ENCODE peak calls at places on chromosomes 11 and 22, in nine cellular contexts. One of them, this sample, is unnamed. For H3K36me3, the result is how much of the 10 kb centered on the place peaks cover.

GRCh38 chr11:34339149-34340064 is 18.4 kb downstream of the ABTB2 start:
- DNase-seq in aorta: no peak
- DNase-seq in CD8-positive, alpha-beta T cell: no peak
- DNase-seq in mammary epithelial cell: no peak
- DNase-seq in PC-3: peak
- DNase-seq in neural progenitor cell: no peak
- DNase-seq in ascending aorta: no peak
- DNase-seq in lung: no peak
- DNase-seq in sigmoid colon: no peak
- DNase-seq in this sample: no peak

GRCh38 chr22:17117890-17118289 is 3.3 kb downstream of the TMEM121B start:
- DNase-seq in mammary epithelial cell: no peak
- DNase-seq in ascending aorta: no peak
- DNase-seq in aorta: peak
- DNase-seq in sigmoid colon: no peak
- DNase-seq in lung: no peak
- DNase-seq in neural progenitor cell: no peak
- DNase-seq in CD8-positive, alpha-beta T cell: no peak
- DNase-seq in PC-3: no peak
- DNase-seq in this sample: no peak

GRCh38 chr11:73469401-73469800 is 93.2 kb downstream of the RELT start:
- DNase-seq in ascending aorta: no peak
- DNase-seq in mammary epithelial cell: no peak
- DNase-seq in PC-3: no peak
- DNase-seq in sigmoid colon: no peak
- DNase-seq in aorta: no peak
- DNase-seq in lung: no peak
- DNase-seq in neural progenitor cell: no peak
- DNase-seq in CD8-positive, alpha-beta T cell: no peak
- DNase-seq in this sample: no peak

GRCh38 chr11:27471067-27471587 is 1.5 kb downstream of the LGR4 start:
- DNase-seq in sigmoid colon: no peak
- DNase-seq in ascending aorta: no peak
- DNase-seq in mammary epithelial cell: peak
- DNase-seq in CD8-positive, alpha-beta T cell: no peak
- DNase-seq in neural progenitor cell: peak
- DNase-seq in lung: no peak
- DNase-seq in PC-3: peak
- DNase-seq in aorta: no peak
- DNase-seq in this sample: no peak

GRCh38 chr11:235180-235997 is 753 bp downstream of the SIRT3 start:
- DNase-seq in lung: no peak
- DNase-seq in sigmoid colon: peak
- DNase-seq in neural progenitor cell: no peak
- DNase-seq in mammary epithelial cell: no peak
- DNase-seq in CD8-positive, alpha-beta T cell: no peak
- DNase-seq in PC-3: no peak
- DNase-seq in aorta: peak
- DNase-seq in ascending aorta: no peak
- DNase-seq in this sample: no peak

GRCh38 chr11:697028-697491 is 1.4 kb downstream of the TMEM80 start:
- DNase-seq in CD8-positive, alpha-beta T cell: no peak
- DNase-seq in sigmoid colon: no peak
- DNase-seq in ascending aorta: no peak
- DNase-seq in PC-3: peak
- DNase-seq in neural progenitor cell: no peak
- DNase-seq in mammary epithelial cell: peak
- DNase-seq in lung: no peak
- DNase-seq in aorta: no peak
- DNase-seq in this sample: peak

GRCh38 chr11:99234534-99234933 is 213.8 kb downstream of the CNTN5 start:
- DNase-seq in CD8-positive, alpha-beta T cell: no peak
- DNase-seq in sigmoid colon: no peak
- DNase-seq in mammary epithelial cell: no peak
- DNase-seq in ascending aorta: no peak
- DNase-seq in aorta: no peak
- DNase-seq in lung: no peak
- DNase-seq in neural progenitor cell: no peak
- DNase-seq in PC-3: no peak
- DNase-seq in this sample: no peak

GRCh38 chr11:117941163-117941707 is 12.0 kb upstream of the TMPRSS13 start:
- DNase-seq in mammary epithelial cell: peak
- DNase-seq in PC-3: peak
- DNase-seq in lung: peak
- DNase-seq in CD8-positive, alpha-beta T cell: no peak
- DNase-seq in ascending aorta: no peak
- DNase-seq in aorta: peak
- DNase-seq in sigmoid colon: no peak
- DNase-seq in neural progenitor cell: no peak
- DNase-seq in this sample: no peak

GRCh38 chr22:39529487-39529851 is 3.1 kb downstream of the RPS19BP1 start:
- DNase-seq in PC-3: no peak
- DNase-seq in neural progenitor cell: no peak
- DNase-seq in ascending aorta: no peak
- DNase-seq in mammary epithelial cell: no peak
- DNase-seq in lung: no peak
- DNase-seq in CD8-positive, alpha-beta T cell: no peak
- DNase-seq in aorta: no peak
- DNase-seq in sigmoid colon: no peak
- DNase-seq in this sample: no peak

GRCh38 chr11:119340335-119341221 is at the start of gene C1QTNF5:
- DNase-seq in ascending aorta: peak
- DNase-seq in neural progenitor cell: peak
- DNase-seq in CD8-positive, alpha-beta T cell: no peak
- DNase-seq in PC-3: no peak
- DNase-seq in lung: peak
- DNase-seq in mammary epithelial cell: no peak
- DNase-seq in aorta: peak
- DNase-seq in sigmoid colon: peak
- DNase-seq in this sample: no peak

GRCh38 chr11:127640822-127641485 is 640.4 kb upstream of the KIRREL3 start:
- DNase-seq in PC-3: peak
- DNase-seq in lung: no peak
- DNase-seq in CD8-positive, alpha-beta T cell: no peak
- DNase-seq in ascending aorta: no peak
- DNase-seq in aorta: no peak
- DNase-seq in mammary epithelial cell: peak
- DNase-seq in neural progenitor cell: no peak
- DNase-seq in sigmoid colon: no peak
- DNase-seq in this sample: no peak

GRCh38 chr11:112529071-112529470 is 268.4 kb upstream of the PLET1 start:
- DNase-seq in aorta: no peak
- DNase-seq in CD8-positive, alpha-beta T cell: no peak
- DNase-seq in PC-3: no peak
- DNase-seq in ascending aorta: no peak
- DNase-seq in sigmoid colon: no peak
- DNase-seq in mammary epithelial cell: no peak
- DNase-seq in lung: no peak
- DNase-seq in neural progenitor cell: no peak
- DNase-seq in this sample: no peak

GRCh38 chr22:28112548-28113043 is 193.5 kb upstream of the PITPNB start:
- DNase-seq in CD8-positive, alpha-beta T cell: no peak
- DNase-seq in lung: peak
- DNase-seq in sigmoid colon: peak
- DNase-seq in mammary epithelial cell: no peak
- DNase-seq in neural progenitor cell: peak
- DNase-seq in ascending aorta: no peak
- DNase-seq in PC-3: peak
- DNase-seq in aorta: no peak
- DNase-seq in this sample: peak

GRCh38 chr11:120835601-120836228 is 188.2 kb upstream of the TBCEL start:
- DNase-seq in sigmoid colon: no peak
- DNase-seq in PC-3: peak
- DNase-seq in CD8-positive, alpha-beta T cell: no peak
- DNase-seq in neural progenitor cell: no peak
- DNase-seq in mammary epithelial cell: no peak
- DNase-seq in ascending aorta: no peak
- DNase-seq in lung: no peak
- DNase-seq in aorta: no peak
- DNase-seq in this sample: no peak

GRCh38 chr11:65077466-65077865 is 6.4 kb downstream of the CDCA5 start:
- DNase-seq in neural progenitor cell: no peak
- DNase-seq in aorta: no peak
- DNase-seq in sigmoid colon: no peak
- DNase-seq in PC-3: peak
- DNase-seq in lung: no peak
- DNase-seq in mammary epithelial cell: no peak
- DNase-seq in CD8-positive, alpha-beta T cell: no peak
- DNase-seq in ascending aorta: no peak
- DNase-seq in this sample: no peak

GRCh38 chr11:45145421-45146071 is 893 bp upstream of the PRDM11 start:
- DNase-seq in neural progenitor cell: peak
- DNase-seq in aorta: peak
- DNase-seq in ascending aorta: no peak
- DNase-seq in mammary epithelial cell: no peak
- DNase-seq in PC-3: no peak
- DNase-seq in CD8-positive, alpha-beta T cell: no peak
- DNase-seq in lung: peak
- DNase-seq in sigmoid colon: peak
- DNase-seq in this sample: no peak

GRCh38 chr11:3132271-3132781 is 32.8 kb downstream of the OSBPL5 start:
- DNase-seq in CD8-positive, alpha-beta T cell: no peak
- DNase-seq in PC-3: no peak
- DNase-seq in sigmoid colon: peak
- DNase-seq in neural progenitor cell: no peak
- DNase-seq in mammary epithelial cell: no peak
- DNase-seq in lung: no peak
- DNase-seq in aorta: peak
- DNase-seq in ascending aorta: no peak
- DNase-seq in this sample: no peak

GRCh38 chr22:32490279-32490678 is 15.7 kb downstream of the FBXO7 start:
- DNase-seq in aorta: no peak
- DNase-seq in lung: no peak
- DNase-seq in CD8-positive, alpha-beta T cell: no peak
- DNase-seq in mammary epithelial cell: no peak
- DNase-seq in neural progenitor cell: no peak
- DNase-seq in PC-3: no peak
- DNase-seq in sigmoid colon: no peak
- DNase-seq in ascending aorta: no peak
- DNase-seq in this sample: no peak
- H3K36me3 ChIP-seq in aorta: under half
- H3K36me3 ChIP-seq in lung: under half
- H3K36me3 ChIP-seq in CD8-positive, alpha-beta T cell: half or more
- H3K36me3 ChIP-seq in mammary epithelial cell: under half
- H3K36me3 ChIP-seq in neural progenitor cell: under half
- H3K36me3 ChIP-seq in PC-3: under half
- H3K36me3 ChIP-seq in sigmoid colon: half or more
- H3K36me3 ChIP-seq in ascending aorta: half or more
- H3K36me3 ChIP-seq in this sample: half or more

GRCh38 chr22:50465066-50465465 is 9.8 kb downstream of the SBF1 start:
- DNase-seq in ascending aorta: no peak
- DNase-seq in PC-3: no peak
- DNase-seq in aorta: no peak
- DNase-seq in neural progenitor cell: no peak
- DNase-seq in mammary epithelial cell: no peak
- DNase-seq in lung: no peak
- DNase-seq in CD8-positive, alpha-beta T cell: no peak
- DNase-seq in sigmoid colon: no peak
- DNase-seq in this sample: no peak
- H3K36me3 ChIP-seq in ascending aorta: half or more
- H3K36me3 ChIP-seq in PC-3: under half
- H3K36me3 ChIP-seq in aorta: under half
- H3K36me3 ChIP-seq in neural progenitor cell: under half
- H3K36me3 ChIP-seq in mammary epithelial cell: under half
- H3K36me3 ChIP-seq in lung: half or more
- H3K36me3 ChIP-seq in CD8-positive, alpha-beta T cell: half or more
- H3K36me3 ChIP-seq in sigmoid colon: half or more
- H3K36me3 ChIP-seq in this sample: under half

GRCh38 chr11:46643986-46644385 is 26.6 kb downstream of the ATG13 start:
- DNase-seq in CD8-positive, alpha-beta T cell: no peak
- DNase-seq in sigmoid colon: no peak
- DNase-seq in mammary epithelial cell: no peak
- DNase-seq in neural progenitor cell: no peak
- DNase-seq in aorta: no peak
- DNase-seq in ascending aorta: no peak
- DNase-seq in lung: no peak
- DNase-seq in PC-3: no peak
- DNase-seq in this sample: no peak

GRCh38 chr11:46643531-46643930 is 26.2 kb downstream of the ATG13 start:
- DNase-seq in CD8-positive, alpha-beta T cell: no peak
- DNase-seq in ascending aorta: no peak
- DNase-seq in aorta: no peak
- DNase-seq in lung: no peak
- DNase-seq in neural progenitor cell: no peak
- DNase-seq in mammary epithelial cell: no peak
- DNase-seq in PC-3: no peak
- DNase-seq in sigmoid colon: no peak
- DNase-seq in this sample: no peak

DNA sequence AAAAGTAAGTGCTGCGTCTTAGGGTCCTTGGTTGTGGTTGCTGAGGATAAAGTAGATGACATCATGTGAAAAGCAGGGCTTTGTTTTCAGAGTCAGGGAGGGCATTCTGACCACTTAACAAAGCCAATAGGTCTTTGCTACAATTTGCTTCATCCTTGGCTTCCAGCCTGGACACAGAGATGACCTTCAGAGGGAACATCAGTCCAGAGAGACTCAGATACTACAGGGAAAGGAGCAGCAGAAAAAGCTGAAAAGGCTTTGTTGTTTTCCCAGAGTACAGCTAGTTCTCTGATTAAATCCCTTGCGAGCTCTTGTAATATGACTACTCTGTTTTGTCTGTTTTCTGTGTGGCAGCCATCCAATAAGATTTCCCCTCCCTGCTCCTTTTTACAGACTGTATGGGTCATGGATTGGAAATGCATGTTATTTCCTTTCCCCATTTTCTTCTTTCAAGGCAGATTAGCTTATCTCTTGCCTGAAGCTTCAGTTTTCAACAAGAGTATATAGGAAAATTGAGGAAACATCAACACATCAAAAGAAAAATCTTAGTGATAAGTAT is 31.9 kb downstream of the ATG13 start:
- DNase-seq in ascending aorta: peak
- DNase-seq in aorta: no peak
- DNase-seq in PC-3: peak
- DNase-seq in mammary epithelial cell: peak
- DNase-seq in sigmoid colon: peak
- DNase-seq in lung: peak
- DNase-seq in neural progenitor cell: peak
- DNase-seq in CD8-positive, alpha-beta T cell: no peak
- DNase-seq in this sample: peak
- H3K36me3 ChIP-seq in ascending aorta: half or more
- H3K36me3 ChIP-seq in aorta: under half
- H3K36me3 ChIP-seq in PC-3: under half
- H3K36me3 ChIP-seq in mammary epithelial cell: under half
- H3K36me3 ChIP-seq in sigmoid colon: half or more
- H3K36me3 ChIP-seq in lung: under half
- H3K36me3 ChIP-seq in neural progenitor cell: under half
- H3K36me3 ChIP-seq in CD8-positive, alpha-beta T cell: under half
- H3K36me3 ChIP-seq in this sample: under half

DNA sequence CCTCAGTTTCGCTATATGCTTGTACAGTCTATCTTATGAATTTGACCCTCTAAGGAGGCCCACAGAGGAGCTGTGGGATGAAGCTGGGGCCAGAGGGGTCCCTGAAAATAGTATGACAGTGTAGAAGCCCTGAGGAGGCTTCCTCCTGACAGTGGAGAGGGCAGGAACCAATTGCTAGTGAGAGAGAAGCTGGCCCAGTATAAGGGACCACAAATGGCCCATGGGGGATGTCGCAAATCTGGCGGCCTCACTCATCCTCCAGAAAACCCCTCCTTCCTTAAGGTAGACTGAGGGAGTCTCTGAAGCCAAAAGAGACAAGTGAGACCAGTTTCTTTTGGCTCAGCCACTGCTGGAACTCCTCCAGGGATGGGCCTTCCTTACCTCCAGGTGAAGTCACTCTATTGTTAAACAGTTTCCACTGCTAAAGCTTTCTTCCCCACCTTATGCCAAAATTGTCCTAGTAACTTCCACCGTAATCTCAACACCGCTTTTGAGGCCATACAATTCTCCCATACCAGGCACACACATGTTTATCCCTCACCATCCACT is 17.8 kb upstream of the CASTOR1 start:
- DNase-seq in sigmoid colon: no peak
- DNase-seq in neural progenitor cell: no peak
- DNase-seq in aorta: no peak
- DNase-seq in PC-3: no peak
- DNase-seq in mammary epithelial cell: no peak
- DNase-seq in CD8-positive, alpha-beta T cell: no peak
- DNase-seq in ascending aorta: no peak
- DNase-seq in lung: no peak
- DNase-seq in this sample: no peak
- H3K36me3 ChIP-seq in sigmoid colon: under half
- H3K36me3 ChIP-seq in neural progenitor cell: under half
- H3K36me3 ChIP-seq in aorta: under half
- H3K36me3 ChIP-seq in PC-3: under half
- H3K36me3 ChIP-seq in mammary epithelial cell: under half
- H3K36me3 ChIP-seq in CD8-positive, alpha-beta T cell: under half
- H3K36me3 ChIP-seq in ascending aorta: under half
- H3K36me3 ChIP-seq in lung: under half
- H3K36me3 ChIP-seq in this sample: under half